ENCODE peak calls at places on chromosomes 12 and 14, in seven cellular contexts. G is NCI-H1048; J is fibroblast of gingiva; H is AML-193; N is lung microvascular endothelial cell; W is HuH-7; T is activated T-cell treated with anti-CD3 and anti-CD28 coated beads, Interleukin-2, amount 50 U/mL, for 4 hours. F is an unnamed sample.

GRCh38 chr12:131035268-131035681 is 81.6 kb downstream of the ADGRD1 start:
- DNase-seq in J (no peak), H (no peak), W (no peak), G (no peak), N (no peak), T (no peak), F (peak; percentile 76)

GRCh38 chr12:27623645-27624044 is 72.6 kb upstream of the REP15 start:
- DNase-seq in T (no peak), W (no peak), N (peak; percentile 58), G (no peak), J (peak; percentile 26), H (no peak), F (no peak)

GRCh38 chr14:64298773-64299172 is 4.6 kb upstream of the ESR2 start:
- DNase-seq in N (no peak), J (no peak), G (no peak), W (no peak), H (no peak), T (no peak), F (no peak)

GRCh38 chr12:8956772-8957171 is 7.3 kb upstream of the M6PR start:
- DNase-seq in G (no peak), N (no peak), J (no peak), H (no peak), T (no peak), W (no peak), F (no peak)

GRCh38 chr12:93908846-93909592 is 231.8 kb downstream of the CRADD start:
- DNase-seq in T (no peak), N (no peak), J (peak; percentile 42), G (no peak), W (no peak), H (no peak), F (no peak)

GRCh38 chr12:109759595-109759994 is 46.0 kb downstream of the FAM222A start:
- DNase-seq in N (no peak), J (no peak), W (no peak), G (no peak), T (no peak), H (no peak), F (no peak)

GRCh38 chr12:22656376-22656775 is 31.4 kb downstream of the ETNK1 start:
- DNase-seq in G (no peak), H (no peak), W (no peak), J (no peak), T (no peak), N (no peak), F (no peak)

GRCh38 chr12:59834659-59835474 is 239.0 kb downstream of the SLC16A7 start:
- DNase-seq in T (no peak), N (no peak), W (no peak), H (peak; percentile 10), G (no peak), J (peak; percentile 54), F (peak; percentile 24)